ENCODE peak calls at places on chromosomes 5 and 9, in seven cellular contexts. P is CD8-positive, alpha-beta T cell; O is kidney; X is HCT116; A is AG04450; Y is upper lobe of left lung; V is lung. F is an unnamed sample.

GRCh38 chr5:158382473-158382872 is 523.5 kb upstream of the CLINT1 start:
- DNase-seq in P (no peak), O (peak; percentile 75), X (peak; percentile 29), A (peak; percentile 88), Y (peak; percentile 82), V (peak; percentile 58), F (no peak)

GRCh38 chr5:67154518-67155206 is 41.9 kb downstream of the CD180 start:
- DNase-seq in P (no peak), O (no peak), X (no peak), A (no peak), Y (peak; percentile 49), V (no peak), F (no peak)

GRCh38 chr5:33975846-33976245 is 8.6 kb downstream of the SLC45A2 start:
- DNase-seq in P (no peak), O (no peak), X (no peak), A (no peak), Y (no peak), V (no peak), F (no peak)

GRCh38 chr9:91144782-91145181 is 216.9 kb downstream of the AUH start:
- DNase-seq in P (no peak), O (no peak), X (no peak), A (no peak), Y (no peak), V (no peak), F (no peak)

GRCh38 chr9:33350310-33350709 is 52.1 kb downstream of the AQP7 start:
- DNase-seq in P (no peak), O (no peak), X (no peak), A (peak; percentile 80), Y (no peak), V (no peak), F (no peak)

GRCh38 chr9:100428871-100429654 is 2.1 kb downstream of the MSANTD3 start:
- DNase-seq in P (no peak), O (no peak), X (peak; percentile 83), A (peak; percentile 97), Y (no peak), V (no peak), F (no peak)

GRCh38 chr9:6782378-6782777 is 24.6 kb downstream of the KDM4C start:
- DNase-seq in P (no peak), O (no peak), X (no peak), A (no peak), Y (no peak), V (no peak), F (no peak)

GRCh38 chr9:73494894-73495293 is 343.2 kb downstream of the ANXA1 start:
- DNase-seq in P (no peak), O (no peak), X (no peak), A (no peak), Y (no peak), V (no peak), F (no peak)

GRCh38 chr5:131854134-131854533 is 57.3 kb upstream of the FNIP1 start:
- DNase-seq in P (no peak), O (no peak), X (no peak), A (no peak), Y (no peak), V (no peak), F (no peak)

GRCh38 chr5:54062958-54063357 is 247.4 kb downstream of the ARL15 start:
- DNase-seq in P (no peak), O (no peak), X (no peak), A (peak; percentile 44), Y (no peak), V (no peak), F (no peak)

GRCh38 chr5:133552925-133553525 is 59.3 kb downstream of the FSTL4 start:
- DNase-seq in P (peak; percentile 53), O (peak; percentile 77), X (peak; percentile 41), A (no peak), Y (peak; percentile 48), V (peak; percentile 56), F (peak; percentile 13)

GRCh38 chr5:159184858-159185381 is 24.4 kb downstream of the RNF145 start:
- DNase-seq in P (no peak), O (no peak), X (no peak), A (peak; percentile 70), Y (no peak), V (no peak), F (no peak)

GRCh38 chr9:26264709-26265601 is 586.7 kb upstream of the TUSC1 start:
- DNase-seq in P (no peak), O (no peak), X (no peak), A (peak; percentile 38), Y (no peak), V (no peak), F (no peak)

GRCh38 chr9:126055386-126055785 is 271.2 kb upstream of the MVB12B start:
- DNase-seq in P (no peak), O (peak; percentile 44), X (no peak), A (no peak), Y (no peak), V (no peak), F (no peak)

GRCh38 chr5:168226012-168226411 is 65.4 kb upstream of the WWC1 start:
- DNase-seq in P (no peak), O (no peak), X (no peak), A (no peak), Y (no peak), V (no peak), F (no peak)

GRCh38 chr9:100352201-100352726 is 478 bp downstream of the TEX10 start:
- DNase-seq in P (peak; percentile 10), O (peak; percentile 84), X (no peak), A (no peak), Y (peak; percentile 24), V (peak; percentile 35), F (peak; percentile 0)

GRCh38 chr5:165805756-165806155 is 2300.3 kb downstream of the MAT2B start:
- DNase-seq in P (no peak), O (no peak), X (no peak), A (no peak), Y (no peak), V (no peak), F (no peak)

GRCh38 chr9:120965344-120966004 is 38.9 kb upstream of the TRAF1 start:
- DNase-seq in P (no peak), O (no peak), X (no peak), A (no peak), Y (no peak), V (no peak), F (no peak)

GRCh38 chr9:112002131-112002846 is 105.7 kb downstream of the UGCG start:
- DNase-seq in P (no peak), O (no peak), X (no peak), A (no peak), Y (no peak), V (no peak), F (no peak)

GRCh38 chr9:101028346-101029299 is at the start of gene PLPPR1:
- DNase-seq in P (no peak), O (peak; percentile 78), X (no peak), A (no peak), Y (peak; percentile 59), V (peak; percentile 73), F (no peak)

GRCh38 chr5:373710-374602 is 52.4 kb downstream of the AHRR start:
- DNase-seq in P (peak; percentile 58), O (peak; percentile 63), X (no peak), A (no peak), Y (peak; percentile 43), V (peak; percentile 27), F (no peak)

GRCh38 chr9:131097259-131097947 is 1.1 kb downstream of the AIF1L start:
- DNase-seq in P (no peak), O (no peak), X (no peak), A (no peak), Y (no peak), V (no peak), F (no peak)
- H3K4me3 ChIP-seq in P (no peak overlapping the region), O (peak overlapping the region; percentile 43), X (peak overlapping the region; percentile 72), A (no peak overlapping the region), Y (peak overlapping the region; percentile 64), V (peak overlapping the region; percentile 28), F (no peak overlapping the region)

GRCh38 chr9:119318371-119318770 is 50.9 kb downstream of the BRINP1 start:
- DNase-seq in P (no peak), O (no peak), X (no peak), A (no peak), Y (no peak), V (no peak), F (no peak)

DNA sequence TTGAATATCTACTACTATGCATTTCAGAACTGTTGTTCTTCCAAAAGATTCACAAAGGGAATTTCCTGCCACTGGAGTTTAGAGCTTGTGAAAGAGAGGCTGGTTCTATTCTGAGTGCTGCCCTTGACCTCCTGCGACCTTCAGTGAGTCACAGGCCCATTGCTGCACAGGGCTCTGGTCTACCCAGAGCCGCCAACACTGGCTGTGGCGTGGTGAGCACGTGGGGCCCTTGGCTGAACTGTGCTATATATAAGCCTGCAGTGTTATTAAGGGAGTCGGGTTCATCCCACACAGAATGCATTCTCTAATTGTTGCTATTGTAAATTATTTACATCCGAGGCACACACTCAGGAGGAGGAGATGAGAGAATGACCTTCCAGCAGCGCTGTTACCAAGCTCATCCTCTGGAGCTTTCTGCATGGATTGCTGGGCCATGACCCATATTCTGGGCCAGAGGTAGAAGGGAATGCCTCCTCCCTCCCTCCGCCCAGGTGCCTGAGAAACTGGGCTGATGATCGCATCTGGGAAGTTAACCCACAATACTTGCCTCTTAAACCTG is 47.0 kb downstream of the BRINP1 start:
- DNase-seq in P (no peak), O (peak; percentile 83), X (no peak), A (no peak), Y (no peak), V (no peak), F (no peak)
- H3K27ac ChIP-seq in P (no peak overlapping the region), O (no peak overlapping the region), X (no peak overlapping the region), A (no peak overlapping the region), Y (no peak overlapping the region), V (no peak overlapping the region), F (no peak overlapping the region)

GRCh38 chr9:88950341-88951141 is 40.7 kb upstream of the S1PR3 start:
- DNase-seq in P (no peak), O (no peak), X (no peak), A (no peak), Y (no peak), V (no peak), F (no peak)

GRCh38 chr9:88952086-88952615 is 39.1 kb upstream of the S1PR3 start:
- DNase-seq in P (no peak), O (no peak), X (no peak), A (no peak), Y (no peak), V (no peak), F (no peak)

GRCh38 chr9:88949961-88950340 is 41.3 kb upstream of the S1PR3 start:
- DNase-seq in P (no peak), O (no peak), X (no peak), A (no peak), Y (no peak), V (no peak), F (no peak)

GRCh38 chr9:88949425-88949824 is 41.8 kb upstream of the S1PR3 start:
- DNase-seq in P (no peak), O (no peak), X (no peak), A (no peak), Y (no peak), V (peak; percentile 32), F (no peak)

DNA sequence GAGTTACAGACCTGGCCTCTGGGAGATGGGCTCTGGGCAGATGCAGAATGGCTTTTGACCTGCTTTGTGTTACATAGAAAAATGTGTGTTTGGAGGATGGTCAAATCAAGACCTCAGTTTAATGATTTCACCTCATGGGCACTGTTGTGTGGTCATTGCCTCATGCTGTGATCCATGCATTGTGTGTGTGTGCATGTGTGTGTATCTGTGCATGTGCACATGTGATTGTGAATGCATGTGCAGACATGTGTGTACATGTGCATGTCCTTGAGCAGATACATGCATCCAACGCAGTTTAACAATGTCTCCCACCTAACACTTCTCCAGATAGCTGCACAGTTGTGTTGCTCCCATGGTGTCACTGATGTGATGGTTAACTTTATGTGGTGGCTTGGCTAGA is 40.1 kb upstream of the S1PR3 start:
- DNase-seq in P (no peak), O (no peak), X (no peak), A (no peak), Y (no peak), V (no peak), F (no peak)
- H3K4me3 ChIP-seq in P (no peak overlapping the region), O (no peak overlapping the region), X (no peak overlapping the region), A (no peak overlapping the region), Y (no peak overlapping the region), V (no peak overlapping the region), F (no peak overlapping the region)

GRCh38 chr5:79774171-79774854 is 84.7 kb downstream of the CMYA5 start:
- DNase-seq in P (no peak), O (peak; percentile 37), X (peak; percentile 41), A (no peak), Y (no peak), V (no peak), F (no peak)
- H3K27ac ChIP-seq in P (no peak overlapping the region), O (no peak overlapping the region), X (no peak overlapping the region), A (no peak overlapping the region), Y (no peak overlapping the region), V (no peak overlapping the region), F (no peak overlapping the region)